ENCODE peak calls at places on chromosomes 3 and 15, in five cellular contexts. S, R, W, Y and B are unnamed samples.

GRCh38 chr15:67997996-67998395 is 56.1 kb upstream of the PIAS1 start:
- DNase-seq in S (no peak), R (no peak), W (peak), Y (peak), B (no peak)

GRCh38 chr3:100613721-100614390 is 4.5 kb downstream of the ADGRG7 start:
- DNase-seq in S (no peak), R (no peak), W (no peak), Y (no peak), B (no peak)

GRCh38 chr3:42507252-42507651 is 4.8 kb downstream of the VIPR1 start:
- DNase-seq in S (peak), R (no peak), W (no peak), Y (peak), B (peak)

GRCh38 chr3:38029400-38030125 is at the start of gene PLCD1:
- DNase-seq in S (peak), R (no peak), W (no peak), Y (no peak), B (peak)

GRCh38 chr3:161310649-161311423 is 60.5 kb downstream of the SPTSSB start:
- DNase-seq in S (no peak), R (peak), W (no peak), Y (no peak), B (peak)

GRCh38 chr3:169478566-169479313 is 184.8 kb downstream of the MECOM start:
- DNase-seq in S (no peak), R (no peak), W (no peak), Y (peak), B (no peak)

GRCh38 chr15:62067448-62068044 is 769 bp downstream of the C2CD4A start:
- DNase-seq in S (peak), R (peak), W (no peak), Y (no peak), B (peak)

GRCh38 chr3:131733086-131733841 is 230.5 kb upstream of the MRPL3 start:
- DNase-seq in S (no peak), R (no peak), W (no peak), Y (no peak), B (no peak)

GRCh38 chr3:117790256-117790987 is 1080.8 kb downstream of the TUSC7 start:
- DNase-seq in S (no peak), R (no peak), W (peak), Y (no peak), B (no peak)

GRCh38 chr3:134035836-134036235 is 6.1 kb upstream of the SLCO2A1 start:
- DNase-seq in S (no peak), R (no peak), W (no peak), Y (no peak), B (no peak)

GRCh38 chr3:197730200-197730599 is 6.5 kb downstream of the RUBCN start:
- DNase-seq in S (no peak), R (peak), W (no peak), Y (peak), B (no peak)

GRCh38 chr3:23002846-23003800 is 200.0 kb upstream of the UBE2E2 start:
- DNase-seq in S (no peak), R (no peak), W (no peak), Y (no peak), B (no peak)

GRCh38 chr3:73203633-73204032 is 142.2 kb downstream of the EBLN2 start:
- DNase-seq in S (no peak), R (no peak), W (no peak), Y (no peak), B (no peak)

GRCh38 chr3:65953301-65953812 is 85.4 kb downstream of the MAGI1 start:
- DNase-seq in S (peak), R (no peak), W (no peak), Y (peak), B (no peak)

GRCh38 chr15:63402498-63403253 is 21.0 kb upstream of the CA12 start:
- DNase-seq in S (no peak), R (peak), W (no peak), Y (no peak), B (no peak)

GRCh38 chr15:63405159-63405558 is 23.5 kb upstream of the CA12 start:
- DNase-seq in S (no peak), R (no peak), W (no peak), Y (no peak), B (peak)

GRCh38 chr15:63401078-63401477 is 19.4 kb upstream of the CA12 start:
- DNase-seq in S (no peak), R (no peak), W (no peak), Y (no peak), B (peak)

GRCh38 chr15:63401714-63402497 is 20.3 kb upstream of the CA12 start:
- DNase-seq in S (no peak), R (no peak), W (no peak), Y (no peak), B (no peak)

GRCh38 chr15:63403254-63403945 is 21.8 kb upstream of the CA12 start:
- DNase-seq in S (no peak), R (no peak), W (no peak), Y (no peak), B (no peak)
- TF ChIP-seq CTCF in S (no peak), R (no peak), W (no peak), Y (no peak), B (no peak)

GRCh38 chr15:38564557-38565286 is at the start of gene RASGRP1:
- DNase-seq in S (peak), R (peak), W (no peak), Y (no peak), B (peak)
- TF ChIP-seq CTCF in S (no peak), R (peak), W (peak), Y (no peak), B (no peak)

DNA sequence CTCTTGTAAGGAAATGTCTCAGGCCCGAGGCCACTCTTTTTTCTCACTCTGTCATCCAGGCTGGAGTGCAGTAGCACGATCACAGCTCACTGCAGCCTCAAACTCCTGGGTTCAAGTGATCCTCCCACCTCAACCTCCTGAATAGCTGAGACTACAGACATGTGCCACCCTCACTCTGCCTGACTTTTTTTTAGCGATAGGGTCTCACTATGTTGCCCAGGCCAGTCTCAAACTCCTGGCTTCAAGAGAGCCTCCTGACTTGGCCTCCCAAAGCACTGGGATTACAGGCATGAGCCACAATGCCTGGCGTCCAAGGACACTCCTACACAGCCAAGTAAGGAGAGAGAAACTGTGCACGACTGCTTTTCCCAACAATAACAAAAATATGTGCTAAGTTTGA is 7.6 kb downstream of the ZNF445 start:
- DNase-seq in S (no peak), R (no peak), W (no peak), Y (no peak), B (no peak)
- TF ChIP-seq CTCF in S (no peak), R (no peak), W (no peak), Y (no peak), B (no peak)

GRCh38 chr3:11819146-11819545 is 27.5 kb downstream of the TAMM41 start:
- DNase-seq in S (no peak), R (no peak), W (no peak), Y (peak), B (no peak)

GRCh38 chr3:11825271-11825670 is 21.4 kb downstream of the TAMM41 start:
- DNase-seq in S (no peak), R (no peak), W (no peak), Y (no peak), B (no peak)

GRCh38 chr3:11818033-11818432 is 28.7 kb downstream of the TAMM41 start:
- DNase-seq in S (no peak), R (no peak), W (no peak), Y (no peak), B (no peak)

GRCh38 chr3:11820540-11821041 is 26.1 kb downstream of the TAMM41 start:
- DNase-seq in S (no peak), R (peak), W (no peak), Y (no peak), B (peak)
- TF ChIP-seq CTCF in S (peak), R (peak), W (no peak), Y (no peak), B (no peak)

DNA sequence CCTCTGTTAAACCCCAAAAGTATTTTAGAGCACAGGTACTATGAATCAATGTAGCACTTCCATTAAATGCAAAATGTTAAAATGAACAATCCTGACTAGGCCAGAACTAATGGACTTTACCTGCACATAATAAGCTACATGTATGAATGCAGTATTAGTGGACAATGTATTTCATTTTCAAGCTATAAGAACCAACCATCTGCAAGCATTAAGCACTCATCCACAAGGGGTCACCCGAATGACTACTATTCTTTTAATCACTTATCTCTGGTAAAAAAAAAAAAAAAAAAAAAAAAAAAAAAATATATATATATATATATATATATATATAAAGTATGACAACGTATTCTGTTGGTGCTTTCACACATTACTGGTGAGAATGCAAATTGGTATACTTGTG is 7.2 kb downstream of the HERC1 start:
- DNase-seq in S (no peak), R (no peak), W (no peak), Y (no peak), B (peak)
- TF ChIP-seq CTCF in S (no peak), R (peak), W (peak), Y (peak), B (peak)

GRCh38 chr15:43185161-43186002 is at the start of gene CCNDBP1:
- DNase-seq in S (peak), R (peak), W (no peak), Y (peak), B (peak)
- TF ChIP-seq CTCF in S (peak), R (peak), W (peak), Y (peak), B (peak)

GRCh38 chr3:113279686-113280085 is 68.3 kb downstream of the BOC start:
- DNase-seq in S (no peak), R (no peak), W (no peak), Y (no peak), B (no peak)
- TF ChIP-seq CTCF in S (no peak), R (no peak), W (no peak), Y (no peak), B (no peak)